ENCODE peak calls at places on chromosomes 16 and 17, in four cellular contexts. A is iris pigment epithelial cell, Q is DMS153, W is heart left ventricle. T is an unnamed sample.
A peak's percentile ranks its signal among the peaks of the same experiment; 100 is the strongest.

GRCh38 chr17:50467114-50467854 is 1.4 kb downstream of the CHAD start:
- DNase-seq in A (no peak), Q (no peak), W (no peak), T (no peak)

GRCh38 chr17:49209061-49209571 is 1.3 kb downstream of the GNGT2 start:
- DNase-seq in W (no peak), Q (no peak), A (no peak), T (no peak)

GRCh38 chr17:58317421-58318064 is 11.1 kb downstream of the TSPOAP1 start:
- DNase-seq in Q (peak; percentile 32), A (peak; percentile 41), W (peak; percentile 23), T (peak; percentile 39)

GRCh38 chr16:31216552-31217530 is at the start of gene PYDC1:
- DNase-seq in A (no peak), Q (no peak), W (no peak), T (no peak)

GRCh38 chr17:54967621-54968258 is 714 bp downstream of the COX11 start:
- DNase-seq in Q (no peak), A (peak; percentile 55), W (no peak), T (no peak)

GRCh38 chr16:13453938-13454553 is 465.9 kb upstream of the ERCC4 start:
- DNase-seq in W (no peak), A (peak; percentile 3), Q (no peak), T (no peak)

GRCh38 chr16:79703066-79703465 is 102.5 kb upstream of the MAF start:
- DNase-seq in W (no peak), Q (no peak), A (no peak), T (no peak)

GRCh38 chr17:29567362-29568330 is 809 bp upstream of the ABHD15 start:
- DNase-seq in W (peak; percentile 73), A (peak; percentile 43), Q (peak; percentile 61), T (peak; percentile 77)

GRCh38 chr17:47697948-47698711 is 4.2 kb downstream of the TBKBP1 start:
- DNase-seq in W (no peak), A (no peak), Q (no peak), T (no peak)

GRCh38 chr17:72120878-72121163 is at the start of gene SOX9:
- DNase-seq in A (peak; percentile 89), W (peak; percentile 90), Q (peak; percentile 90), T (peak; percentile 87)

GRCh38 chr16:31023627-31024226 is 9.6 kb upstream of the STX4 start:
- DNase-seq in W (no peak), A (no peak), Q (no peak), T (no peak)

GRCh38 chr17:75240394-75241142 is 20.8 kb downstream of the GGA3 start:
- DNase-seq in W (no peak), A (peak; percentile 41), Q (no peak), T (no peak)

GRCh38 chr17:17792551-17793377 is 44.0 kb downstream of the SREBF1 start:
- DNase-seq in A (peak; percentile 73), Q (no peak), W (peak; percentile 48), T (no peak)

GRCh38 chr16:58127634-58128033 is 1.5 kb downstream of the CFAP20 start:
- DNase-seq in Q (no peak), W (no peak), A (peak; percentile 15), T (no peak)

GRCh38 chr16:57534337-57534880 is 2.0 kb downstream of the CCDC102A start:
- DNase-seq in A (no peak), W (no peak), Q (no peak), T (no peak)

T was measured in sciatic nerve.